ENCODE peak calls at places on chromosomes 2 and 18, in six cellular contexts. M is SK-N-SH, D is A549, P is HepG2, F is K562, A is GM12878. S is an unnamed sample.
A peak's percentile ranks its signal among the peaks of the same experiment; 100 is the strongest.

GRCh38 chr2:241375300-241375699 is 19.2 kb downstream of the FARP2 start:
- DNase-seq in M (no peak), P (no peak), D (no peak), F (no peak), A (no peak), S (no peak)

GRCh38 chr2:191675807-191676667 is 1.9 kb upstream of the NABP1 start:
- DNase-seq in F (peak; percentile 40), P (no peak), M (no peak), D (no peak), A (peak; percentile 94), S (no peak)

GRCh38 chr18:57889841-57890240 is 86.7 kb upstream of the ATP8B1 start:
- DNase-seq in D (no peak), A (no peak), M (no peak), F (no peak), P (no peak), S (peak; percentile 12)

GRCh38 chr2:163664610-163665009 is 71.2 kb downstream of the FIGN start:
- DNase-seq in D (no peak), A (no peak), M (no peak), F (no peak), P (peak; percentile 36), S (peak; percentile 83)

GRCh38 chr2:64017811-64018714 is 1.2 kb downstream of the VPS54 start:
- DNase-seq in F (peak; percentile 22), M (peak; percentile 41), A (no peak), D (no peak), P (no peak), S (peak; percentile 38)

GRCh38 chr2:105775809-105776559 is 31.3 kb downstream of the NCK2 start:
- DNase-seq in M (peak; percentile 44), P (no peak), F (no peak), D (no peak), A (no peak), S (no peak)

GRCh38 chr2:132567682-132568081 is 102.3 kb downstream of the LYPD1 start:
- DNase-seq in D (no peak), M (no peak), P (no peak), F (no peak), A (no peak), S (no peak)

GRCh38 chr18:10080372-10080771 is 166.6 kb downstream of the VAPA start:
- DNase-seq in P (no peak), F (no peak), M (no peak), D (no peak), A (no peak), S (no peak)

GRCh38 chr2:68537872-68538271 is 70.5 kb downstream of the APLF start:
- DNase-seq in D (no peak), A (no peak), P (no peak), M (no peak), F (no peak), S (peak; percentile 59)

GRCh38 chr2:169415233-169415748 is 53.0 kb upstream of the LRP2 start:
- DNase-seq in P (no peak), F (peak; percentile 58), A (no peak), D (no peak), M (no peak), S (no peak)

GRCh38 chr2:168253379-168253778 is 6.0 kb upstream of the STK39 start:
- DNase-seq in M (no peak), P (no peak), A (no peak), D (no peak), F (no peak), S (no peak)

GRCh38 chr18:7207366-7207765 is 23.5 kb upstream of the LRRC30 start:
- DNase-seq in A (no peak), P (no peak), M (no peak), D (no peak), F (no peak), S (no peak)

GRCh38 chr2:179749210-179749609 is 112.2 kb downstream of the ZNF385B start:
- DNase-seq in M (no peak), D (no peak), A (no peak), P (no peak), F (no peak), S (peak; percentile 63)

GRCh38 chr2:158507141-158507540 is 50.4 kb downstream of the PKP4 start:
- DNase-seq in D (no peak), P (no peak), A (no peak), M (no peak), F (no peak), S (no peak)

GRCh38 chr2:71458413-71459083 is 5.2 kb downstream of the DYSF start:
- DNase-seq in M (no peak), D (no peak), P (no peak), A (no peak), F (no peak), S (peak; percentile 58)

GRCh38 chr2:71466301-71467179 is 13.2 kb downstream of the DYSF start:
- DNase-seq in P (no peak), F (no peak), D (peak; percentile 46), A (no peak), M (peak; percentile 85), S (no peak)

GRCh38 chr2:207711750-207712487 is 479 bp downstream of the CCNYL1 start:
- DNase-seq in D (peak; percentile 50), P (no peak), F (peak; percentile 31), A (no peak), M (peak; percentile 76), S (peak; percentile 33)

GRCh38 chr2:227370791-227371312 is 8.3 kb downstream of the TM4SF20 start:
- DNase-seq in M (no peak), P (peak; percentile 33), A (no peak), D (no peak), F (no peak), S (peak; percentile 85)

GRCh38 chr2:69216535-69217332 is 170.3 kb downstream of the GFPT1 start:
- DNase-seq in A (no peak), P (peak; percentile 100), F (no peak), D (no peak), M (peak; percentile 72), S (peak; percentile 85)

GRCh38 chr18:75247041-75247551 is 36.5 kb downstream of the TSHZ1 start:
- DNase-seq in M (peak; percentile 53), A (no peak), F (no peak), D (no peak), P (no peak), S (peak; percentile 52)

GRCh38 chr18:61609131-61609530 is 275.9 kb downstream of the CDH20 start:
- DNase-seq in F (no peak), D (no peak), A (no peak), P (no peak), M (no peak), S (peak; percentile 29)

GRCh38 chr2:157771234-157771633 is 104.9 kb downstream of the ACVR1 start:
- DNase-seq in D (no peak), M (no peak), P (no peak), F (no peak), A (no peak), S (no peak)

GRCh38 chr18:63234839-63235238 is 84.7 kb downstream of the BCL2 start:
- DNase-seq in P (no peak), F (no peak), A (no peak), D (no peak), M (no peak), S (no peak)

GRCh38 chr2:226868331-226868730 is 32.5 kb downstream of the RHBDD1 start:
- DNase-seq in D (no peak), A (no peak), P (no peak), M (no peak), F (no peak), S (peak; percentile 32)

GRCh38 chr18:31218671-31219383 is 56.2 kb upstream of the DSC1 start:
- DNase-seq in D (no peak), P (no peak), A (no peak), F (no peak), M (no peak), S (no peak)

GRCh38 chr2:9984217-9984739 is 32.8 kb downstream of the GRHL1 start:
- DNase-seq in D (peak; percentile 90), A (peak; percentile 13), P (peak; percentile 38), M (peak; percentile 78), F (peak; percentile 74), S (peak; percentile 48)

GRCh38 chr2:68272246-68272987 is 20.1 kb upstream of the PPP3R1 start:
- DNase-seq in P (no peak), F (no peak), M (no peak), A (no peak), D (no peak), S (no peak)

GRCh38 chr2:70978388-70979357 is at the start of gene ANKRD53:
- DNase-seq in M (peak; percentile 27), A (no peak), F (no peak), P (no peak), D (no peak), S (no peak)

GRCh38 chr2:163774862-163775261 is 39.1 kb upstream of the FIGN start:
- DNase-seq in A (no peak), M (no peak), P (no peak), D (peak; percentile 24), F (no peak), S (peak; percentile 81)

GRCh38 chr2:167264380-167264779 is 376.1 kb downstream of the XIRP2 start:
- DNase-seq in F (no peak), M (peak; percentile 17), A (no peak), P (peak; percentile 3), D (no peak), S (no peak)

GRCh38 chr18:1559563-1559962 is 654.9 kb downstream of the ADCYAP1 start:
- DNase-seq in D (no peak), M (no peak), P (peak; percentile 3), F (peak; percentile 10), A (no peak), S (no peak)

GRCh38 chr18:1564793-1565192 is 660.1 kb downstream of the ADCYAP1 start:
- DNase-seq in P (no peak), M (no peak), D (no peak), A (no peak), F (no peak), S (no peak)
- TF ChIP-seq RAD21 in P (no peak), M (no peak), D (no peak), A (no peak), F (no peak), S (no peak)

DNA sequence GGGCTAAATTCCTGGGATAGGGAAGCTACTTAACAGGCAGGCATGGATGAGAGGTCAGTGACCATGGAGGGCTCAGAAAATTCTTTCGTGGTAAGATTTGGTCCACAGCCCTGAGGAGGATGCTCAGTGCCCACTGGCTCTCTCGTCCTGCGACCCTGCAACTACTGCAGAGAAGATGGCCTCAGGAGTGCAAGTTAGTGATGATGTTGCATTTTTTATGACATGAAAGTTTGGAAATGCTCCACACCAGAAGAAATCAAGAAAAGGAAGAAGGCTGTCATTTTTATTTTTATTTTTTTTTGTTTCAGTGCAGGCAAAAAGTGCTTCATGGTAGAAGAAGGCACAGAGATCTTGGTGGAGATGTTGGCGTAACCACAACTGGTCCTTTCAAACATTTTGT is 238.6 kb upstream of the PARD3B start:
- DNase-seq in P (no peak), F (no peak), D (no peak), M (no peak), A (no peak), S (no peak)
- TF ChIP-seq RAD21 in P (no peak), F (no peak), D (no peak), M (no peak), A (no peak), S (no peak)

DNA sequence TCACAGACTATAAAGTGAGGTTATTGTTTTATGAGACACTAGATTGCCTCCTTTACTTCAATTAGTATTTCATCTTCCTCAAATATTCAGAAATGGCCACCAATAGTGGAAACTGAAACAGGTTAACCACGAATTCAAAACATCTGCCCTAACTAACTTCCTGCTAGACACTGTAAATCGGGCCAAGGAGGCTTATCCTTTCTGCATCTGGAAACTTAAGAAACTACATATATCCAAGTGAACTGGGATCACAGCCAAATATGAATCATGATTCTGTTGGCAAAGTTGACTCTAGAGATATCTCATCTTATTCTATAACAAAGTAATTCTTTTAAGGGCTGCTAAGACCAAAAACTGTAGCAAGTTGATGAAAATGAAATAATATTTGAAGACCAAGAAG is 136.6 kb upstream of the ZC3H15 start:
- DNase-seq in A (no peak), P (no peak), D (peak; percentile 0), F (no peak), M (no peak), S (peak; percentile 90)
- TF ChIP-seq RAD21 in A (no peak), P (no peak), D (no peak), F (no peak), M (no peak), S (no peak)

GRCh38 chr2:189127756-189128155 is 51.8 kb downstream of the COL5A2 start:
- DNase-seq in A (no peak), M (no peak), P (no peak), D (no peak), F (no peak), S (no peak)
- TF ChIP-seq RAD21 in A (no peak), M (no peak), P (no peak), D (no peak), F (no peak), S (no peak)